ENCODE peak calls at places on chromosome 21, in ten cellular contexts. One of them, this sample, is unnamed.

GRCh38 chr21:38244407-38244787 is 12.4 kb upstream of the KCNJ15 start:
- DNase-seq in Peyer's patch: no peak
- DNase-seq in B cell: no peak
- DNase-seq in endodermal cell: no peak
- DNase-seq in PC-3: no peak
- DNase-seq in HFFc6: peak; percentile 18
- DNase-seq in neural crest cell: no peak
- DNase-seq in breast epithelium: no peak
- DNase-seq in fibroblast of villous mesenchyme: no peak
- DNase-seq in mucosa of descending colon: no peak
- DNase-seq in this sample: no peak

GRCh38 chr21:22120616-22121266 is 1122.5 kb downstream of the NCAM2 start:
- DNase-seq in Peyer's patch: no peak
- DNase-seq in breast epithelium: no peak
- DNase-seq in fibroblast of villous mesenchyme: no peak
- DNase-seq in PC-3: peak; percentile 48
- DNase-seq in HFFc6: no peak
- DNase-seq in B cell: no peak
- DNase-seq in mucosa of descending colon: no peak
- DNase-seq in endodermal cell: peak; percentile 66
- DNase-seq in neural crest cell: no peak
- DNase-seq in this sample: no peak

GRCh38 chr21:42745511-42746239 is 92.3 kb downstream of the PDE9A start:
- DNase-seq in B cell: peak; percentile 23
- DNase-seq in PC-3: no peak
- DNase-seq in neural crest cell: no peak
- DNase-seq in HFFc6: no peak
- DNase-seq in fibroblast of villous mesenchyme: no peak
- DNase-seq in breast epithelium: no peak
- DNase-seq in endodermal cell: no peak
- DNase-seq in mucosa of descending colon: peak; percentile 50
- DNase-seq in Peyer's patch: peak; percentile 47
- DNase-seq in this sample: no peak

GRCh38 chr21:40714516-40714915 is 132.4 kb downstream of the DSCAM start:
- DNase-seq in mucosa of descending colon: no peak
- DNase-seq in Peyer's patch: no peak
- DNase-seq in PC-3: no peak
- DNase-seq in breast epithelium: no peak
- DNase-seq in endodermal cell: no peak
- DNase-seq in neural crest cell: no peak
- DNase-seq in HFFc6: peak; percentile 44
- DNase-seq in fibroblast of villous mesenchyme: no peak
- DNase-seq in B cell: no peak
- DNase-seq in this sample: no peak

GRCh38 chr21:36089946-36090345 is 20.1 kb downstream of the CBR1 start:
- DNase-seq in HFFc6: no peak
- DNase-seq in endodermal cell: no peak
- DNase-seq in neural crest cell: no peak
- DNase-seq in fibroblast of villous mesenchyme: no peak
- DNase-seq in mucosa of descending colon: no peak
- DNase-seq in B cell: no peak
- DNase-seq in Peyer's patch: no peak
- DNase-seq in breast epithelium: no peak
- DNase-seq in PC-3: no peak
- DNase-seq in this sample: no peak

GRCh38 chr21:24076179-24076578 is 1531.1 kb downstream of the MRPL39 start:
- DNase-seq in breast epithelium: no peak
- DNase-seq in neural crest cell: no peak
- DNase-seq in HFFc6: no peak
- DNase-seq in PC-3: peak; percentile 20
- DNase-seq in fibroblast of villous mesenchyme: no peak
- DNase-seq in Peyer's patch: no peak
- DNase-seq in endodermal cell: no peak
- DNase-seq in B cell: peak; percentile 69
- DNase-seq in mucosa of descending colon: no peak
- DNase-seq in this sample: no peak

GRCh38 chr21:27802816-27803475 is 836.1 kb upstream of the ADAMTS5 start:
- DNase-seq in HFFc6: peak; percentile 34
- DNase-seq in neural crest cell: peak; percentile 36
- DNase-seq in breast epithelium: no peak
- DNase-seq in B cell: no peak
- DNase-seq in Peyer's patch: peak; percentile 60
- DNase-seq in endodermal cell: peak; percentile 86
- DNase-seq in fibroblast of villous mesenchyme: peak; percentile 41
- DNase-seq in mucosa of descending colon: no peak
- DNase-seq in PC-3: peak; percentile 70
- DNase-seq in this sample: peak; percentile 57

GRCh38 chr21:35796834-35797233 is 263.5 kb downstream of the SETD4 start:
- DNase-seq in mucosa of descending colon: no peak
- DNase-seq in endodermal cell: no peak
- DNase-seq in breast epithelium: no peak
- DNase-seq in neural crest cell: no peak
- DNase-seq in B cell: no peak
- DNase-seq in PC-3: peak; percentile 64
- DNase-seq in Peyer's patch: no peak
- DNase-seq in fibroblast of villous mesenchyme: peak; percentile 9
- DNase-seq in HFFc6: no peak
- DNase-seq in this sample: no peak

GRCh38 chr21:36155603-36156338 is 853 bp upstream of the DOP1B start:
- DNase-seq in HFFc6: no peak
- DNase-seq in neural crest cell: no peak
- DNase-seq in endodermal cell: peak; percentile 68
- DNase-seq in B cell: no peak
- DNase-seq in mucosa of descending colon: peak; percentile 84
- DNase-seq in breast epithelium: peak; percentile 64
- DNase-seq in Peyer's patch: peak; percentile 71
- DNase-seq in PC-3: peak; percentile 80
- DNase-seq in fibroblast of villous mesenchyme: no peak
- DNase-seq in this sample: no peak

GRCh38 chr21:37631319-37632117 is 264.9 kb downstream of the DYRK1A start:
- DNase-seq in HFFc6: no peak
- DNase-seq in B cell: no peak
- DNase-seq in breast epithelium: no peak
- DNase-seq in neural crest cell: no peak
- DNase-seq in mucosa of descending colon: no peak
- DNase-seq in PC-3: peak; percentile 5
- DNase-seq in fibroblast of villous mesenchyme: no peak
- DNase-seq in Peyer's patch: no peak
- DNase-seq in endodermal cell: peak; percentile 72
- DNase-seq in this sample: no peak

GRCh38 chr21:42137191-42137913 is 66.2 kb downstream of the UMODL1 start:
- DNase-seq in fibroblast of villous mesenchyme: no peak
- DNase-seq in HFFc6: no peak
- DNase-seq in PC-3: no peak
- DNase-seq in mucosa of descending colon: no peak
- DNase-seq in endodermal cell: no peak
- DNase-seq in neural crest cell: no peak
- DNase-seq in breast epithelium: no peak
- DNase-seq in Peyer's patch: no peak
- DNase-seq in B cell: no peak
- DNase-seq in this sample: no peak

GRCh38 chr21:35989185-35989735 is 71.1 kb downstream of the SETD4 start:
- DNase-seq in HFFc6: no peak
- DNase-seq in fibroblast of villous mesenchyme: peak; percentile 7
- DNase-seq in endodermal cell: no peak
- DNase-seq in B cell: no peak
- DNase-seq in breast epithelium: no peak
- DNase-seq in mucosa of descending colon: no peak
- DNase-seq in PC-3: no peak
- DNase-seq in neural crest cell: no peak
- DNase-seq in Peyer's patch: no peak
- DNase-seq in this sample: no peak

GRCh38 chr21:25708467-25709065 is 26.1 kb downstream of the ATP5PF start:
- DNase-seq in PC-3: peak; percentile 65
- DNase-seq in HFFc6: peak; percentile 33
- DNase-seq in mucosa of descending colon: no peak
- DNase-seq in breast epithelium: no peak
- DNase-seq in fibroblast of villous mesenchyme: peak; percentile 66
- DNase-seq in Peyer's patch: peak; percentile 78
- DNase-seq in endodermal cell: peak; percentile 61
- DNase-seq in neural crest cell: peak; percentile 36
- DNase-seq in B cell: peak; percentile 68
- DNase-seq in this sample: peak; percentile 19

DNA sequence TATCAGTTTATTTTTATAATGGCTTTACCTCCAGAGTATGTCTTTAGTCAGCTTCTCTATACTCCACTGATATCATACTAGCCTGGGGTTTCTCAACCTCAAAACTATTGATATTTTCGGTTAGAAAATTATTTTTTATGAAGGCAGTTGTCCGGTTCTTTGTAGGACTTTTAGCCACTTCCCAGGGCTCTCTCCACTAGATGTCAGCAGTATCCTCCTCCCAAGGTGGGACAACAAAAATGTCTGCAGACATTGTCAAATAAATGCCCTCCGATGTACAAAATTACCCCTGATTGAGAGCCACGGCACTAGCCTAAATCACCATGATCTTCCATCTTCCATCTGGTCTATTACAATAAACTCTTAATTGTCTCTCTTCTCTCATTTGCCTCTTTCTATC is 4.1 kb upstream of the GRIK1 start:
- DNase-seq in B cell: no peak
- DNase-seq in neural crest cell: no peak
- DNase-seq in Peyer's patch: no peak
- DNase-seq in HFFc6: no peak
- DNase-seq in endodermal cell: peak; percentile 51
- DNase-seq in mucosa of descending colon: no peak
- DNase-seq in breast epithelium: no peak
- DNase-seq in fibroblast of villous mesenchyme: no peak
- DNase-seq in PC-3: peak; percentile 31
- DNase-seq in this sample: peak; percentile 24
- TF ChIP-seq CTCF in B cell: no peak
- TF ChIP-seq CTCF in neural crest cell: peak; percentile 28
- TF ChIP-seq CTCF in Peyer's patch: no peak
- TF ChIP-seq CTCF in HFFc6: no peak
- TF ChIP-seq CTCF in endodermal cell: peak; percentile 71
- TF ChIP-seq CTCF in mucosa of descending colon: no peak
- TF ChIP-seq CTCF in breast epithelium: no peak
- TF ChIP-seq CTCF in fibroblast of villous mesenchyme: no peak
- TF ChIP-seq CTCF in PC-3: peak; percentile 58
- TF ChIP-seq CTCF in this sample: no peak

DNA sequence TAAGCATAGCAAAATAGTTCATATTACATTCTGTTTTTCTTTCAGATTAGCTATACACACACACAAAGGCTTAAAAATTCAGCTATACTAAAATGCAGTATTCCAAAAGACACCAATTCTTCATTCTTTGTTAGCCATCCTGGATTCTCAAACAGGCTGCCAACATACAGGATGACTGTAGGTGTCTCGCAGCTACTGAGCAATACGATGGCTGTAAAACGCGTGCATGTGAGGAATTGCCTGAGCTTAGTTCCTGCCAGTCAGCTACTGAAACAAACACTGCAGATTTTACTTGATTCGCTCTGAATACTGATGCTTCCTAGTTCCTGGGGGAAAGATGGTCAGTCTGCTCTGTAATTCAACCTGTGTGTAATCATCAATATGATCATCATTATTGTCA is 24.7 kb upstream of the HMGN1 start:
- DNase-seq in breast epithelium: no peak
- DNase-seq in fibroblast of villous mesenchyme: peak; percentile 53
- DNase-seq in HFFc6: peak; percentile 63
- DNase-seq in mucosa of descending colon: no peak
- DNase-seq in neural crest cell: no peak
- DNase-seq in endodermal cell: peak; percentile 66
- DNase-seq in Peyer's patch: no peak
- DNase-seq in PC-3: peak; percentile 73
- DNase-seq in B cell: peak; percentile 32
- DNase-seq in this sample: peak; percentile 23
- TF ChIP-seq CTCF in breast epithelium: no peak
- TF ChIP-seq CTCF in fibroblast of villous mesenchyme: peak; percentile 55
- TF ChIP-seq CTCF in HFFc6: peak; percentile 62
- TF ChIP-seq CTCF in mucosa of descending colon: no peak
- TF ChIP-seq CTCF in neural crest cell: peak; percentile 53
- TF ChIP-seq CTCF in endodermal cell: peak; percentile 66
- TF ChIP-seq CTCF in Peyer's patch: no peak
- TF ChIP-seq CTCF in PC-3: peak; percentile 67
- TF ChIP-seq CTCF in B cell: peak; percentile 40
- TF ChIP-seq CTCF in this sample: no peak

DNA sequence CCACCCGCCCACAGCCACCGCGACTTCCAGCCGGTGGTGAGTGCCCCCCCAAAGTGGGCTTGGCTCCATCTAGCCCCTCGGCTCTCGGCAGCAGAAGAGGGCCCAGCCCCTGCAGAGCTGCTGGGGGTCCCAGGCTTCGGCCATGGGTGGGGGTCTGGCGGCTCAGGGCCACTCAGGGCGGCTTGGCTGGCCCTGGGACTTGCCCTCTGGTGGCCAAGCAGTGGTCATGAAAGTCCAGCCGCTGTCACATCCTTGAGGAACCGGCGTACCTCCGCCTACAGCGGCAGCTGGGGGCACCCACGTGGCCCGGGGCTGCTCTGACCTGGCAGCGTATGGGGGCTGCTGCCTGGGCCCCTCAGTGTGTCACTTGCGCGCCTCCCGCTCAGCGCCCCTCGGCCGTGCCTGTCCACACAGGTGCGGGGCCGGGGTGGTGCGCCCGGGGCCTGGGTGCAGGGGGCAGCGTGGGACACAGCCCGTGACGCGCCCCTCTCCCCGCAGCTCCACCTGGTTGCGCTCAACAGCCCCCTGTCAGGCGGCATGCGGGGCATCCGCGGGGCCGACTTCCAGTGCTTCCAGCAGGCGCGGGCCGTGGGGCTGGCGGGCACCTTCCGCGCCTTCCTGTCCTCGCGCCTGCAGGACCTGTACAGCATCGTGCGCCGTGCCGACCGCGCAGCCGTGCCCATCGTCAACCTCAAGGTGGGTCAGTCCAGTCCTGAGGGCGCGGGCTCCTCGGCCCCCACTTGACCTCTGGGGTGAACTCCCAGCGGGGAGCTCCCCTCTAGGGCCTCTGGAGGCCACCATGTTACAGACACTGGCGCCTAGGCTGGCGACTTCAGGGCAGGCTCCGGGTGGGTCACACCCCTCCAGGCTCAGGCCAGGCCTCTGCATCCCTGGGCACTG is 32.4 kb downstream of the SLC19A1 start:
- DNase-seq in endodermal cell: peak; percentile 76
- DNase-seq in breast epithelium: no peak
- DNase-seq in Peyer's patch: no peak
- DNase-seq in PC-3: no peak
- DNase-seq in neural crest cell: no peak
- DNase-seq in fibroblast of villous mesenchyme: no peak
- DNase-seq in mucosa of descending colon: peak; percentile 53
- DNase-seq in HFFc6: no peak
- DNase-seq in B cell: no peak
- DNase-seq in this sample: no peak
- TF ChIP-seq CTCF in endodermal cell: peak; percentile 66
- TF ChIP-seq CTCF in breast epithelium: no peak
- TF ChIP-seq CTCF in Peyer's patch: no peak
- TF ChIP-seq CTCF in PC-3: no peak
- TF ChIP-seq CTCF in neural crest cell: no peak
- TF ChIP-seq CTCF in fibroblast of villous mesenchyme: no peak
- TF ChIP-seq CTCF in mucosa of descending colon: no peak
- TF ChIP-seq CTCF in HFFc6: peak; percentile 51
- TF ChIP-seq CTCF in B cell: no peak
- TF ChIP-seq CTCF in this sample: peak; percentile 22

DNA sequence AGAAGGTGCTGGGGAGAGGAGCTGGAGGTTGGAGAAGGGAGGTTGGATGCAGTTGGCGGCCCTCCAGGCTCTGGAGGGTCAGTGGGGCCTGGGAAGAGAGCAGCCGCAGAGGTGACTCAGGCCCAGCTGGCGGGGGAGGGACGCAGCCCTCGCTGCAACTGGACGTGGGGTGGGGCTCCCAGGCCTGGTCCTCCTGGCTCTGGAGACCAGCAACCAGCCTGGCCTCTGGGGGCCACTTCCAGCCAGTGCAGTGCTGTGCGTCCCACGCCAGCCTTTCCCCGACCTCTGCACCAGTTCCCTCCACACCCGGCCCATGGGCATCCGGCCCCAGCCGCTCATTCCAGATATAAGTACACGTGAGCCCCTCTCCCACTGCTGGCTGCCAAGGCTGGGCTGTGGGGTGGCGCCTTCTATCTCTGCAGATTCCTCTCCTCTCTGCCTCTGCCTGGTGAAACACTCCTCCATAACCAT is 38.0 kb upstream of the COL18A1 start:
- DNase-seq in breast epithelium: no peak
- DNase-seq in B cell: no peak
- DNase-seq in fibroblast of villous mesenchyme: peak; percentile 99
- DNase-seq in HFFc6: peak; percentile 79
- DNase-seq in Peyer's patch: peak; percentile 66
- DNase-seq in PC-3: peak; percentile 90
- DNase-seq in endodermal cell: peak; percentile 66
- DNase-seq in neural crest cell: no peak
- DNase-seq in mucosa of descending colon: peak; percentile 76
- DNase-seq in this sample: no peak
- TF ChIP-seq CTCF in breast epithelium: no peak
- TF ChIP-seq CTCF in B cell: no peak
- TF ChIP-seq CTCF in fibroblast of villous mesenchyme: peak; percentile 31
- TF ChIP-seq CTCF in HFFc6: peak; percentile 50
- TF ChIP-seq CTCF in Peyer's patch: no peak
- TF ChIP-seq CTCF in PC-3: no peak
- TF ChIP-seq CTCF in endodermal cell: no peak
- TF ChIP-seq CTCF in neural crest cell: no peak
- TF ChIP-seq CTCF in mucosa of descending colon: no peak
- TF ChIP-seq CTCF in this sample: no peak